ENCODE peak calls at places on chromosomes 7 and 10, in ten cellular contexts. X, S, C, I, Y, E, W, Q, B and L are unnamed samples.

GRCh38 chr10:119654540-119654939 is 3.4 kb downstream of the BAG3 start:
- DNase-seq in C (no peak), I (no peak), B (no peak), Y (peak; percentile 66), E (peak; percentile 83), X (no peak), Q (peak; percentile 64), W (peak; percentile 66), S (no peak), L (peak; percentile 38)

GRCh38 chr10:3757638-3758490 is 27.1 kb downstream of the KLF6 start:
- DNase-seq in Y (no peak), E (no peak), Q (no peak), S (no peak), I (no peak), B (peak; percentile 33), X (no peak), C (no peak), W (no peak), L (no peak)

GRCh38 chr7:135156290-135156689 is 8.4 kb downstream of the TMEM140 start:
- DNase-seq in B (peak; percentile 22), I (no peak), C (no peak), Q (no peak), Y (no peak), S (no peak), W (no peak), X (no peak), E (no peak), L (no peak)

GRCh38 chr7:149662591-149663095 is 110.7 kb downstream of the ZNF467 start:
- DNase-seq in Y (peak; percentile 33), E (peak; percentile 84), Q (peak; percentile 97), I (no peak), S (peak; percentile 49), C (peak; percentile 59), X (peak; percentile 82), W (peak; percentile 58), B (peak; percentile 72), L (no peak)

GRCh38 chr10:52729259-52730104 is 43.1 kb downstream of the MBL2 start:
- DNase-seq in S (no peak), E (no peak), C (no peak), I (no peak), X (no peak), W (no peak), Q (no peak), Y (peak; percentile 35), B (peak; percentile 34), L (no peak)

GRCh38 chr7:155340071-155340531 is 42.4 kb downstream of the INSIG1 start:
- DNase-seq in X (peak; percentile 4), W (no peak), Y (no peak), B (no peak), C (no peak), Q (peak; percentile 38), E (peak; percentile 53), S (no peak), I (no peak), L (no peak)

GRCh38 chr7:26293569-26294308 is 2.1 kb downstream of the SNX10 start:
- DNase-seq in E (no peak), I (no peak), W (no peak), S (no peak), X (no peak), C (no peak), B (peak; percentile 53), Q (no peak), Y (no peak), L (no peak)

GRCh38 chr10:26621889-26622681 is 75.4 kb upstream of the PDSS1 start:
- DNase-seq in Y (peak; percentile 34), W (peak; percentile 58), B (no peak), E (peak; percentile 73), X (peak; percentile 34), I (no peak), S (no peak), C (peak; percentile 33), Q (peak; percentile 77), L (no peak)

GRCh38 chr10:133275683-133276092 is 980 bp downstream of the ADAM8 start:
- DNase-seq in S (no peak), C (no peak), I (no peak), Y (no peak), B (peak; percentile 53), E (no peak), Q (no peak), X (no peak), W (no peak), L (no peak)
- H3K4me3 ChIP-seq in S (no peak overlapping the region), C (no peak overlapping the region), I (no peak overlapping the region), Y (no peak overlapping the region), B (peak overlapping the region; percentile 66), E (peak overlapping the region; percentile 29), Q (no peak overlapping the region), X (no peak overlapping the region), W (peak overlapping the region; percentile 28), L (peak overlapping the region; percentile 6)

GRCh38 chr7:134031835-134032617 is 95.1 kb upstream of the LRGUK start:
- DNase-seq in Y (no peak), B (no peak), Q (no peak), W (peak; percentile 53), I (no peak), S (no peak), X (no peak), E (no peak), C (no peak), L (no peak)
- H3K4me3 ChIP-seq in Y (no peak overlapping the region), B (no peak overlapping the region), Q (no peak overlapping the region), W (no peak overlapping the region), I (no peak overlapping the region), S (no peak overlapping the region), X (no peak overlapping the region), E (no peak overlapping the region), C (no peak overlapping the region), L (no peak overlapping the region)

DNA sequence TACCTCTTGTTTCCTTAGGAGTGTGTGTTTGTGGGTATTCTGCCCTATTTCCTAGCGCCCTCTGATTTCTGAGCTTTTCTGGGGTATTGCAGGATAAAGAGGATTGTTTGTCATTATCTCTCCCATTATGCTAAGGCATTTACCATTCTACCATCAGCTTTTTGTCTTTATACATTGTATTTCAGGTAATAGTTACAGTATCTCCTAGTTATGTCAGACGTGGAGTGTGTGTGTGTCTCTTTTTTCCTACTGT is 6.9 kb downstream of the RSBN1L start:
- DNase-seq in I (no peak), Y (no peak), Q (no peak), C (no peak), B (no peak), E (no peak), W (no peak), X (no peak), S (no peak), L (no peak)
- H3K4me3 ChIP-seq in I (no peak overlapping the region), Y (no peak overlapping the region), Q (no peak overlapping the region), C (no peak overlapping the region), B (no peak overlapping the region), E (no peak overlapping the region), W (no peak overlapping the region), X (no peak overlapping the region), S (no peak overlapping the region), L (no peak overlapping the region)

DNA sequence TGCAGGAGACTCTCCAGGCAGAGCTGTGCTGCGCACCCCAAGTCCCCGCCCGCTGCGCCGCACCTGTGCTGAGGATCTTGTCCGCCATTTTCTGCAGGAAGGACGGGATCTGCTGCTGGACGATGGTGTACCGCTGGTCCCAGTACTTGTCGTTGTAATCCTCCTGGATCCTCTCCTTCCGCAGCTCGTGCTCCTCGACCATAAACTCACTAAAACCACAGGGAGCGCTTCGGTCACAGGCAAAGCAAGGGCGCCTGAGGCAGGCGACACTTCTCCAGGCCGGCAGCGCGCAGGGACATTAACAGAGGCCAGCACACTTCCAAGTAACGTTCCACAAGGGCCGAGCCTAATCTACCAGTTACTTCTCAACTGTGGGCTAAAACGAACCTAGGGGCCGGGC is 13.1 kb upstream of the ADAM8 start:
- DNase-seq in Q (no peak), W (no peak), I (no peak), Y (no peak), X (no peak), B (no peak), C (no peak), S (no peak), E (no peak), L (no peak)
- H3K4me3 ChIP-seq in Q (no peak overlapping the region), W (no peak overlapping the region), I (no peak overlapping the region), Y (no peak overlapping the region), X (no peak overlapping the region), B (no peak overlapping the region), C (no peak overlapping the region), S (no peak overlapping the region), E (no peak overlapping the region), L (no peak overlapping the region)

DNA sequence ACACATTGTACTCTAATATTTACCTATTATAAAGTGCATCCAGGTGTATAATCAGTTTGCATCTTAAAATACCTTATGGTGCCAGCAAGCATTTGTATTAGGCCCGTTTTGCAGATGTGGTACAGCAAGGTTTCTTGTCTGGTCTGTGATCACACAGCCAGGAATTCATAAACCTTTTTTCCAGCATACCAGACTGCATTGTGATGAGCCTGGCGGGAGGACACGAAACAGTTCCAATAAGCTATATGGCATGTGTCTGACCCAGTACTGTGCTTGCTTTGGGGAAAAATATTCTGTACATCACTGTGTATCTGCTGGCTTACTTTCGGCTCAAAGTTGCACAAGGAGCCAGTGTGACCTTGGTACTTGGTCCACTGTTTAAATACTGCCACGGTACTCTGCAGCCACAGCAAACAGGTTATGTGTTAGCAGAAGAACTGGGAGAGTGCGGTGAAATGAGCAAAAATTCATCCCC is 36.3 kb downstream of the CHN2 start:
- DNase-seq in C (no peak), I (no peak), B (no peak), Q (no peak), E (no peak), W (no peak), X (no peak), S (no peak), Y (no peak), L (no peak)
- H3K4me3 ChIP-seq in C (no peak overlapping the region), I (no peak overlapping the region), B (no peak overlapping the region), Q (no peak overlapping the region), E (no peak overlapping the region), W (no peak overlapping the region), X (no peak overlapping the region), S (no peak overlapping the region), Y (no peak overlapping the region), L (no peak overlapping the region)

GRCh38 chr10:79904671-79905321 is 44.1 kb downstream of the SFTPD start:
- DNase-seq in W (peak; percentile 86), S (peak; percentile 62), I (peak; percentile 7), X (peak; percentile 79), Q (peak; percentile 90), Y (no peak), E (peak; percentile 84), B (no peak), C (peak; percentile 40), L (peak; percentile 52)

GRCh38 chr10:79910836-79911235 is 38.1 kb downstream of the SFTPD start:
- DNase-seq in Y (no peak), I (no peak), E (no peak), B (no peak), W (no peak), C (no peak), Q (no peak), S (no peak), X (no peak), L (no peak)

GRCh38 chr10:79910344-79910743 is 38.6 kb downstream of the SFTPD start:
- DNase-seq in W (no peak), B (no peak), Y (no peak), S (no peak), I (no peak), C (no peak), X (no peak), Q (no peak), E (no peak), L (no peak)

GRCh38 chr10:79905322-79906314 is 43.3 kb downstream of the SFTPD start:
- DNase-seq in S (peak; percentile 24), Q (no peak), W (no peak), E (no peak), B (no peak), I (peak; percentile 11), Y (no peak), C (no peak), X (no peak), L (no peak)
- H3K4me3 ChIP-seq in S (peak overlapping the region; percentile 75), Q (peak overlapping the region; percentile 94), W (peak overlapping the region; percentile 71), E (peak overlapping the region; percentile 70), B (no peak overlapping the region), I (peak overlapping the region; percentile 91), Y (peak overlapping the region; percentile 46), C (peak overlapping the region; percentile 57), X (peak overlapping the region; percentile 51), L (peak overlapping the region; percentile 60)